ENCODE peak calls at places on chromosomes 12 and 14, in seven cellular contexts. G, O, Q, R, J, N and K are unnamed samples.

GRCh38 chr12:40286583-40286982 is 61.8 kb downstream of the LRRK2 start:
- DNase-seq in R (no peak), Q (no peak), O (no peak), N (no peak), G (no peak), J (no peak), K (no peak)

GRCh38 chr14:94056579-94057308 is 24.3 kb downstream of the DDX24 start:
- DNase-seq in O (no peak), J (no peak), G (no peak), R (no peak), Q (no peak), N (no peak), K (peak)

GRCh38 chr12:97943359-97943758 is 480.8 kb downstream of the RMST start:
- DNase-seq in J (no peak), R (no peak), N (no peak), O (no peak), Q (no peak), G (no peak), K (no peak)

GRCh38 chr12:31650927-31651326 is 8.6 kb upstream of the ETFBKMT start:
- DNase-seq in J (peak), G (no peak), Q (no peak), N (no peak), R (peak), O (no peak), K (peak)

GRCh38 chr12:130335517-130336392 is 1.9 kb upstream of the PIWIL1 start:
- DNase-seq in G (peak), R (peak), O (peak), N (peak), J (peak), Q (no peak), K (peak)

GRCh38 chr14:85991156-85991555 is 461.2 kb downstream of the FLRT2 start:
- DNase-seq in G (no peak), Q (no peak), J (no peak), R (no peak), N (no peak), O (peak), K (peak)

GRCh38 chr12:50936821-50937220 is 15.5 kb upstream of the HIGD1C start:
- DNase-seq in J (peak), N (no peak), O (no peak), G (no peak), R (no peak), Q (no peak), K (no peak)

GRCh38 chr14:33512201-33512600 is 438.7 kb downstream of the EGLN3 start:
- DNase-seq in R (no peak), G (no peak), Q (no peak), O (no peak), N (no peak), J (no peak), K (peak)

GRCh38 chr12:101945361-101946232 is 68.2 kb downstream of the DRAM1 start:
- DNase-seq in R (no peak), O (peak), N (no peak), Q (no peak), G (no peak), J (peak), K (peak)

GRCh38 chr12:67593871-67594330 is 54.6 kb upstream of the DYRK2 start:
- DNase-seq in N (no peak), G (no peak), J (no peak), R (no peak), Q (no peak), O (no peak), K (no peak)

GRCh38 chr14:22065372-22065771 is 391.8 kb upstream of the OR4E1 start:
- DNase-seq in J (no peak), G (no peak), R (no peak), O (no peak), Q (no peak), N (no peak), K (no peak)

GRCh38 chr12:57085999-57086950 is 2.6 kb upstream of the NAB2 start:
- DNase-seq in Q (peak), O (peak), R (peak), J (peak), G (peak), N (peak), K (peak)

GRCh38 chr14:52313493-52313881 is 625 bp upstream of the PTGER2 start:
- DNase-seq in O (peak), Q (no peak), N (no peak), G (no peak), R (no peak), J (no peak), K (peak)

GRCh38 chr12:70077441-70077840 is 165.8 kb upstream of the CNOT2 start:
- DNase-seq in R (peak), G (no peak), Q (no peak), J (peak), O (no peak), N (no peak), K (no peak)

GRCh38 chr12:57166971-57167371 is 19.6 kb upstream of the LRP1-AS start:
- DNase-seq in O (peak), R (no peak), Q (no peak), G (no peak), J (peak), N (no peak), K (peak)

GRCh38 chr12:23133471-23133870 is 508.5 kb downstream of the ETNK1 start:
- DNase-seq in N (no peak), O (no peak), J (no peak), Q (no peak), R (no peak), G (no peak), K (no peak)

GRCh38 chr12:23127701-23128100 is 502.7 kb downstream of the ETNK1 start:
- DNase-seq in O (no peak), G (no peak), N (no peak), J (no peak), Q (no peak), R (no peak), K (no peak)

GRCh38 chr12:23128462-23128861 is 503.5 kb downstream of the ETNK1 start:
- DNase-seq in R (no peak), O (no peak), N (no peak), Q (no peak), G (no peak), J (no peak), K (no peak)

GRCh38 chr12:23126794-23127193 is 501.8 kb downstream of the ETNK1 start:
- DNase-seq in N (no peak), Q (no peak), R (no peak), O (no peak), J (no peak), G (no peak), K (no peak)

GRCh38 chr12:23132357-23132756 is 507.4 kb downstream of the ETNK1 start:
- DNase-seq in O (no peak), G (no peak), N (no peak), Q (no peak), R (no peak), J (no peak), K (no peak)
- H3K23ac ChIP-seq in O (no peak), G (no peak), N (no peak), Q (no peak), R (no peak), J (no peak), K (no peak)

GRCh38 chr14:63782683-63783389 is 55.0 kb upstream of the SGPP1 start:
- DNase-seq in N (no peak), Q (no peak), O (no peak), R (no peak), J (no peak), G (no peak), K (no peak)
- H3K23ac ChIP-seq in N (no peak), Q (no peak), O (no peak), R (no peak), J (no peak), G (no peak), K (no peak)

GRCh38 chr14:50334211-50334610 is 22.1 kb downstream of the DMAC2L start:
- DNase-seq in J (peak), Q (no peak), N (no peak), R (peak), G (no peak), O (no peak), K (no peak)
- H3K23ac ChIP-seq in J (no peak), Q (no peak), N (no peak), R (no peak), G (no peak), O (no peak), K (no peak)

DNA sequence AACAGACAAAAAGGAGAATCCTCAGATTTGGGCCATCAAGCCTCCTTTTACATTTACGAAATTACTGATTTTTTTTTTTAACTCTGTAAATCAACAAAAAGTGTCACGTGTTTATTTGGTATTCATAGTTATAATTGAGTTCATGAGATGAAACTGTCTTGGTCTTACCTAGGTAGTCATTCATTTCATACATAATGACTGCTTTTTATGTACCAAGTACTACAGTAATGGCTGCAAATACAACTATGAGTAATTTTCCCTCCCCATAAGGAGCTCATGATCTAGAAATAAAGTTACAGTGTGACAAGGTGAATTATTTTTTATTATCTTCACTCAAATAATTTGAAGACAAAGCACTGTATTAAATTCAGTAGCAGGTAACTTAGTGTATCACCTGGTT is 6.4 kb upstream of the TBK1 start:
- DNase-seq in O (no peak), Q (no peak), G (no peak), J (no peak), R (no peak), N (no peak), K (no peak)
- H3K23ac ChIP-seq in O (no peak), Q (no peak), G (no peak), J (no peak), R (no peak), N (no peak), K (no peak)

GRCh38 chr12:96233941-96234461 is 39.8 kb downstream of the ELK3 start:
- DNase-seq in G (no peak), J (no peak), N (no peak), R (no peak), O (peak), Q (no peak), K (no peak)

GRCh38 chr12:96234591-96235496 is 40.7 kb downstream of the ELK3 start:
- DNase-seq in N (no peak), Q (no peak), O (no peak), J (no peak), R (no peak), G (no peak), K (no peak)

GRCh38 chr12:96237035-96237434 is 42.9 kb downstream of the ELK3 start:
- DNase-seq in G (no peak), N (no peak), J (no peak), Q (no peak), O (no peak), R (no peak), K (no peak)

GRCh38 chr12:96236221-96236822 is 42.1 kb downstream of the ELK3 start:
- DNase-seq in R (no peak), N (no peak), G (no peak), O (peak), Q (no peak), J (no peak), K (no peak)

DNA sequence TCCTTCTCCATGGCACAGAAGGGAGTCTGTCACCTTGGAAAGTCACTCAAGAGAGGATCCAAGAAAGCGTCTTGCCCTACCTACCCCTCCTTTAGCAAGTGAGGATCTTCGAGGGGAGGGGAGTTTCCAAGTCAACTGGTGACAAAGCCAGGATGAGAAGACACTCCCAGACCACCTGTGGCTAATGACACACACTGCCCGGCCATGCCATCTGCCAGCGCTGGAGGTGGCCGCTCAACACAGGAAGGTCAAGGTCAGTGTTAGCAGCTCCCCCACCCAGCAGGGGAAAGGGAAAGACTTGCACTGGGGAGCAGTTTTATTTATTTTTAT is 41.3 kb downstream of the ELK3 start:
- DNase-seq in O (no peak), R (peak), G (no peak), J (no peak), N (no peak), Q (no peak), K (no peak)
- H3K23ac ChIP-seq in O (no peak), R (no peak), G (no peak), J (no peak), N (no peak), Q (no peak), K (no peak)

GRCh38 chr12:76368230-76368629 is 20.0 kb upstream of the BBS10 start:
- DNase-seq in R (no peak), J (no peak), O (no peak), Q (no peak), G (no peak), N (no peak), K (no peak)
- H3K23ac ChIP-seq in R (no peak), J (no peak), O (no peak), Q (no peak), G (no peak), N (no peak), K (no peak)

DNA sequence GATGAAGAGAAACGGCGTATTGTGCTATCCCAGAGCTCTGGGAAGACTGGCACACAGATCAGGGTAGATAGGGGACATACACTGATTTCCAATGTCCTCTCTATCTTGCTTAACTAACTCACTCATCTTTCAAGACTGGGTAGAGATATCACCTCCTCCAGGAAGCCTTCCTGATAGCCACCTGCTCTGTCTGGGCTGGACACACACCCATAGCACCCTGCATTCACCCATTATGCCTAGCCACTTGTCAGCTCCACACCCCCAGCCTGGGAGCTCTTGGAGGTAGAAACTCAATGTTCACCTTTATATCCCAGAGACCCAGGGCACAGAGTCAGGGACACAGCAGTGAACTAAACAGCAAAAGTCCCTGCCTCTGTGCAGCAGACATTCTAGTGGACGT is 52.0 kb downstream of the ACTN1 start:
- DNase-seq in O (no peak), J (no peak), N (no peak), R (no peak), Q (no peak), G (no peak), K (no peak)
- H3K23ac ChIP-seq in O (peak), J (no peak), N (no peak), R (no peak), Q (no peak), G (no peak), K (no peak)